ENCODE peak calls at places on chromosome 4, in six cellular contexts. One of them, this sample, is unnamed.

GRCh38 chr4:78938868-78939666 is at the start of gene PAQR3:
- DNase-seq in WTC11: peak; percentile 84
- DNase-seq in HEK293T: peak; percentile 96
- DNase-seq in HepG2: peak; percentile 59
- DNase-seq in GM12878: peak; percentile 21
- DNase-seq in K562: peak; percentile 91
- DNase-seq in this sample: peak; percentile 57

GRCh38 chr4:13522282-13523104 is 21.8 kb downstream of the NKX3-2 start:
- DNase-seq in WTC11: peak; percentile 65
- DNase-seq in HEK293T: no peak
- DNase-seq in HepG2: no peak
- DNase-seq in GM12878: no peak
- DNase-seq in K562: no peak
- DNase-seq in this sample: no peak

GRCh38 chr4:139595989-139596679 is 40.1 kb upstream of the SETD7 start:
- DNase-seq in WTC11: no peak
- DNase-seq in HEK293T: no peak
- DNase-seq in HepG2: no peak
- DNase-seq in GM12878: no peak
- DNase-seq in K562: no peak
- DNase-seq in this sample: no peak

GRCh38 chr4:56212774-56213173 is 174.5 kb downstream of the AASDH start:
- DNase-seq in WTC11: no peak
- DNase-seq in HEK293T: no peak
- DNase-seq in HepG2: no peak
- DNase-seq in GM12878: no peak
- DNase-seq in K562: no peak
- DNase-seq in this sample: no peak

GRCh38 chr4:110483516-110483915 is 7.6 kb downstream of the ENPEP start:
- DNase-seq in WTC11: no peak
- DNase-seq in HEK293T: no peak
- DNase-seq in HepG2: no peak
- DNase-seq in GM12878: no peak
- DNase-seq in K562: no peak
- DNase-seq in this sample: no peak

GRCh38 chr4:151584101-151584500 is 175.1 kb downstream of the FHIP1A start:
- DNase-seq in WTC11: no peak
- DNase-seq in HEK293T: no peak
- DNase-seq in HepG2: no peak
- DNase-seq in GM12878: no peak
- DNase-seq in K562: no peak
- DNase-seq in this sample: no peak

GRCh38 chr4:81954266-81954665 is 419.5 kb downstream of the HNRNPD start:
- DNase-seq in WTC11: no peak
- DNase-seq in HEK293T: no peak
- DNase-seq in HepG2: peak; percentile 56
- DNase-seq in GM12878: no peak
- DNase-seq in K562: no peak
- DNase-seq in this sample: no peak

GRCh38 chr4:81639248-81639647 is 167.5 kb upstream of the RASGEF1B start:
- DNase-seq in WTC11: no peak
- DNase-seq in HEK293T: no peak
- DNase-seq in HepG2: no peak
- DNase-seq in GM12878: no peak
- DNase-seq in K562: no peak
- DNase-seq in this sample: no peak

GRCh38 chr4:179695175-179695574 is 2252.9 kb upstream of the AGA start:
- DNase-seq in WTC11: no peak
- DNase-seq in HEK293T: no peak
- DNase-seq in HepG2: no peak
- DNase-seq in GM12878: no peak
- DNase-seq in K562: no peak
- DNase-seq in this sample: no peak

GRCh38 chr4:161680146-161680545 is 483.7 kb downstream of the FSTL5 start:
- DNase-seq in WTC11: no peak
- DNase-seq in HEK293T: no peak
- DNase-seq in HepG2: no peak
- DNase-seq in GM12878: no peak
- DNase-seq in K562: no peak
- DNase-seq in this sample: no peak

GRCh38 chr4:101942891-101943290 is 152.4 kb downstream of the BANK1 start:
- DNase-seq in WTC11: no peak
- DNase-seq in HEK293T: no peak
- DNase-seq in HepG2: no peak
- DNase-seq in GM12878: no peak
- DNase-seq in K562: no peak
- DNase-seq in this sample: no peak

GRCh38 chr4:107689912-107690587 is 30.0 kb downstream of the PAPSS1 start:
- DNase-seq in WTC11: no peak
- DNase-seq in HEK293T: no peak
- DNase-seq in HepG2: peak; percentile 14
- DNase-seq in GM12878: no peak
- DNase-seq in K562: no peak
- DNase-seq in this sample: peak; percentile 60

GRCh38 chr4:89356086-89356485 is 48.5 kb upstream of the GPRIN3 start:
- DNase-seq in WTC11: no peak
- DNase-seq in HEK293T: no peak
- DNase-seq in HepG2: no peak
- DNase-seq in GM12878: no peak
- DNase-seq in K562: no peak
- DNase-seq in this sample: no peak
- TF ChIP-seq SP1 in WTC11: no peak
- TF ChIP-seq SP1 in HEK293T: no peak
- TF ChIP-seq SP1 in HepG2: no peak
- TF ChIP-seq SP1 in GM12878: no peak
- TF ChIP-seq SP1 in K562: no peak
- TF ChIP-seq SP1 in this sample: no peak

DNA sequence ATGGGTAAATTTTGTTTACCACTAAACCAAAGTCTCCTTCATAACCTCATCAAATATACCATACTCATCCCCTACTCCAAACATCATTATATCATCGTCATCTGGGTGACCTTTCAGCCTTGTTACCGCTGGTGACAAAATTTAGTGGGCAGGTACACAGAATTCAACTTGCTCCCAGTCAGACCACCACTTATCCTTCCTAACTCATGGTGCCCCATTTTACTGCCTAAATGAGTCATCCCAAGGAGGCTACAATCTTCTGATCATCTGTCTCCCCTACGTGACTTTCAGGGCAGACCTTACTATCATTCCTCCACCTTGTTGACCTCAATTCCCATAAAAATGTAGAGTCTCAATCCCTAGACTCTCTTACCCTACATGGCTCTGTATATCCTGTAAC is 49.6 kb downstream of the DCHS2 start:
- DNase-seq in WTC11: no peak
- DNase-seq in HEK293T: no peak
- DNase-seq in HepG2: no peak
- DNase-seq in GM12878: no peak
- DNase-seq in K562: peak; percentile 77
- DNase-seq in this sample: no peak
- TF ChIP-seq SP1 in WTC11: no peak
- TF ChIP-seq SP1 in HEK293T: no peak
- TF ChIP-seq SP1 in HepG2: no peak
- TF ChIP-seq SP1 in GM12878: no peak
- TF ChIP-seq SP1 in K562: no peak
- TF ChIP-seq SP1 in this sample: no peak

DNA sequence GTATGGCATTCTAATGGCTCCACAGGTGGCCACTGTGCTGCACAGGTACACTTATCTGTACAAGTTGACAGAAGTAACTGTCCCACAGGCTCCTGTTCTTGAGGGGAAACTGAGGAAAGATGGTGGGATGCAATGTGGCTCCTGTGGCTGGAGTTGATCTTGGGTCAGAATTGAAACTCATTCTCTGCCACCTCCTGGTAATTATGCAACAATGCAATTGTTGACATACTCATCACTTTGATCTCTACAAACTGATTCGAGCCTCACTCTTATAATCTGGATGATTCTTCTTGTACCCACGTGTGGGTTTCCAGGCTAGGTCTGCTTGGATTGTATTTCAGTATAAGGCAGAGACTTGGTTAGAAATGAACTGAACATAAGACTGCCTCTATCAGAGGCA is 148.8 kb downstream of the CCNG2 start:
- DNase-seq in WTC11: no peak
- DNase-seq in HEK293T: no peak
- DNase-seq in HepG2: no peak
- DNase-seq in GM12878: no peak
- DNase-seq in K562: no peak
- DNase-seq in this sample: no peak
- TF ChIP-seq SP1 in WTC11: no peak
- TF ChIP-seq SP1 in HEK293T: no peak
- TF ChIP-seq SP1 in HepG2: no peak
- TF ChIP-seq SP1 in GM12878: no peak
- TF ChIP-seq SP1 in K562: no peak
- TF ChIP-seq SP1 in this sample: no peak

DNA sequence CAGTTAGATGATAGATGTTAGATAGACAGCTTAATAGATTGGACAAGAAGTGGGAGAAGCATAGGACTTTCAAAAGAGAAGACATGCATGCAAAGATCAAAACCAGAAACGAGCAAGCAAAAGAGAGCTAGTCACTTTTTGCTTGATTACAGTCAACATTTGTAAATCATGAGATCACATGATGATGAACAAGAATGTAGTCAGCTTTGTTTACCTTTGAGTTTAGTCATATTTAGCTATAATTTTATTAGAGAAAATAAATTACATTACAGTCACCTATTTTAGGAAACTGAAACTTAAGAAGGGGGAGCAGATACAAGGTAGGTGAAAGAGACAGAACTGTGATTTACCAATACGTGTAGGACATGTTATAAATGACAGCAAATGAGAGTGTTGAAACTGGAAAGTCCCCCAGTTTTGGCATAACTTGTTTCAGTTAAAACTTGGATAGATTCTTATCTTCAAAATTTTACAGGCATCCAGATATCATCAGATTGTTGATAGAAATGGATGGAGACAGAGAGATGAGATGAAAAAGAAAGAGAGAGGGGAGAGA is 1083.1 kb upstream of the PCDH10 start:
- DNase-seq in WTC11: no peak
- DNase-seq in HEK293T: no peak
- DNase-seq in HepG2: no peak
- DNase-seq in GM12878: no peak
- DNase-seq in K562: no peak
- DNase-seq in this sample: no peak
- TF ChIP-seq SP1 in WTC11: no peak
- TF ChIP-seq SP1 in HEK293T: no peak
- TF ChIP-seq SP1 in HepG2: no peak
- TF ChIP-seq SP1 in GM12878: no peak
- TF ChIP-seq SP1 in K562: no peak
- TF ChIP-seq SP1 in this sample: no peak

DNA sequence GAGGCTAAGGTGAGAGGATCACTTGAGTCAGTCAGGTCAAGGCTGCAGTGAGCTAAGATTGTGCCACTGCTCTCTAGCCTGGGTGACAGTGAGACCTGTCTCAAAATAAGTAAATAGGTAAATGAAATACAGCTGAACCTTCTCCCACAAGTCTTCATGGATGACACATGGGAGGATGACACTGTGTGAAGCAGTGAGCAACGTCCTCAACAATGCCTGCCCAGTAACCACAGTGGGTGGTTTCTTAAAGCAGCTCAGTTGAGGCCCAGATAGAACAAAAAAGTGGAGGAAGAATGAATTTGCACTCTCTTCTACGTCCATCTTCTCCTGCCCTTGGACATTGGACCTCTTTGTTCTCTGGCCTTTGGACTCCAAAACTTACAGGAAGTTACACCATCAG is 52.7 kb downstream of the MSX1 start:
- DNase-seq in WTC11: no peak
- DNase-seq in HEK293T: no peak
- DNase-seq in HepG2: no peak
- DNase-seq in GM12878: no peak
- DNase-seq in K562: no peak
- DNase-seq in this sample: no peak
- TF ChIP-seq SP1 in WTC11: no peak
- TF ChIP-seq SP1 in HEK293T: no peak
- TF ChIP-seq SP1 in HepG2: no peak
- TF ChIP-seq SP1 in GM12878: no peak
- TF ChIP-seq SP1 in K562: no peak
- TF ChIP-seq SP1 in this sample: no peak